ENCODE peak calls at places on chromosome 15, in four cellular contexts. S, Z, O and U are unnamed samples.
A peak's percentile ranks its signal among the peaks of the same experiment; 100 is the strongest.

GRCh38 chr15:42523331-42523730 is 25.3 kb downstream of the LRRC57 start:
- DNase-seq in S (no peak), Z (no peak), O (no peak), U (no peak)

GRCh38 chr15:42059661-42060476 is 34.5 kb downstream of the PLA2G4D start:
- DNase-seq in S (no peak), Z (no peak), O (peak; percentile 73), U (peak; percentile 66)

GRCh38 chr15:62760506-62760905 is 282.0 kb upstream of the TPM1 start:
- DNase-seq in S (no peak), Z (no peak), O (no peak), U (no peak)

GRCh38 chr15:89143503-89144162 is 55.4 kb downstream of the ABHD2 start:
- DNase-seq in S (peak; percentile 75), Z (no peak), O (no peak), U (no peak)

GRCh38 chr15:60799885-60800728 is 321.2 kb upstream of the ICE2 start:
- DNase-seq in S (no peak), Z (no peak), O (peak; percentile 57), U (no peak)

GRCh38 chr15:85495096-85495495 is 114.7 kb downstream of the AKAP13 start:
- DNase-seq in S (no peak), Z (no peak), O (no peak), U (no peak)

GRCh38 chr15:66777596-66778313 is 75.7 kb downstream of the SMAD6 start:
- DNase-seq in S (no peak), Z (peak; percentile 36), O (no peak), U (no peak)

GRCh38 chr15:76169013-76169412 is 109.2 kb downstream of the TMEM266 start:
- DNase-seq in S (no peak), Z (no peak), O (no peak), U (no peak)

GRCh38 chr15:91694829-91695205 is 158.7 kb upstream of the SLCO3A1 start:
- DNase-seq in S (peak; percentile 15), Z (peak; percentile 60), O (no peak), U (no peak)

GRCh38 chr15:56124391-56124790 is 119.3 kb downstream of the RFX7 start:
- DNase-seq in S (no peak), Z (no peak), O (no peak), U (no peak)

GRCh38 chr15:49855917-49856637 is 235.2 kb downstream of the DTWD1 start:
- DNase-seq in S (peak; percentile 93), Z (no peak), O (no peak), U (no peak)

GRCh38 chr15:90557651-90558084 is 27.9 kb downstream of the CRTC3 start:
- DNase-seq in S (no peak), Z (peak; percentile 89), O (no peak), U (no peak)

GRCh38 chr15:59594493-59594942 is 17.1 kb upstream of the GCNT3 start:
- DNase-seq in S (peak; percentile 23), Z (no peak), O (no peak), U (no peak)

GRCh38 chr15:43511012-43511885 is 6.2 kb upstream of the MAP1A start:
- DNase-seq in S (no peak), Z (no peak), O (no peak), U (no peak)

GRCh38 chr15:52351206-52351907 is 55.8 kb upstream of the MYO5C start:
- DNase-seq in S (no peak), Z (no peak), O (no peak), U (no peak)

GRCh38 chr15:35929740-35930444 is 383.9 kb upstream of the DPH6 start:
- DNase-seq in S (no peak), Z (no peak), O (no peak), U (no peak)

GRCh38 chr15:64249842-64250575 is 87.2 kb upstream of the PPIB start:
- DNase-seq in S (peak; percentile 20), Z (no peak), O (no peak), U (no peak)

GRCh38 chr15:25186906-25187645 is 232.3 kb downstream of the SNRPN start:
- DNase-seq in S (no peak), Z (peak; percentile 36), O (peak; percentile 39), U (no peak)
- H3K9me3 ChIP-seq in S (peaks cover 100% of the 10 kb centered on the region), Z (peaks cover 3% of the 10 kb centered on the region), O (no peaks in the 10 kb centered on the region), U (no peaks in the 10 kb centered on the region)

GRCh38 chr15:87724330-87724729 is 532.2 kb downstream of the NTRK3 start:
- DNase-seq in S (no peak), Z (no peak), O (no peak), U (no peak)

GRCh38 chr15:87716422-87716821 is 540.1 kb downstream of the NTRK3 start:
- DNase-seq in S (no peak), Z (no peak), O (no peak), U (no peak)

GRCh38 chr15:87715252-87715651 is 541.3 kb downstream of the NTRK3 start:
- DNase-seq in S (no peak), Z (no peak), O (no peak), U (no peak)

GRCh38 chr15:87722941-87723691 is 533.4 kb downstream of the NTRK3 start:
- DNase-seq in S (no peak), Z (no peak), O (no peak), U (no peak)

GRCh38 chr15:87720235-87720634 is 536.3 kb downstream of the NTRK3 start:
- DNase-seq in S (no peak), Z (no peak), O (no peak), U (no peak)
- H3K9me3 ChIP-seq in S (no peaks in the 10 kb centered on the region), Z (no peaks in the 10 kb centered on the region), O (no peaks in the 10 kb centered on the region), U (no peaks in the 10 kb centered on the region)

DNA sequence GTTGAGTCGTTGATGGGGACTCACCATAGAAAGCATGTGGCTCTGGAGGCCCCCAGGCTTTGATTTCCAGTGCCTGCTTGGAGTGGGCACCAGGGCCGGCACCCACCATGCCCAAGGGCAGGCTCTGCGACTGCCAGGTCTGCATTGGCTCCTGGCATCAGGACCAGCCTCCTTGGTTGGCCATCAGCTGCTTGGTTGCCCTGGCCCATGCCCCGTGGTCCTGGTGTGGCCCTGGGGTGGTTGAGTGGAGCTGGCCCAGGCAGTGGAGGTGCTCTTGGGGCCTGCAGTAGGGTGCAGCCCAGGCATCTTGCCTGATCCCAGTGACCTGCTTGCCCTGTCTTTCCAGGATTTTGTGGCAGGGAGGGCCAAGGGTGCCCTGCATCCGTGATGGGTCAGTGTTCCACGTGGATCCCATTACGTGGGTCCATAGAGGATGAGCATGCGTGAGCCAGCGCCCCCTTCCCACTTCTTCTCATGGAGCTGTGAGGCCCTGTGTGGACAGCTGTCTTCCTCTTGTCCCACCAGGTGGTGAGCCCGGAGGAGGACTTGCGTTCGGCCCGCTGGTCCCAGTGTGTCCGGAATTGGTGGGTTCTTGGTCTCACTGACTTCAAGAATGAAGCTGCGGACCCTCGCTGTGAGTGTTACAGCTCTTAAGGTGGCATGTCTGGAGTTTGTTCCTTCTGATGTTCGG is 187.0 kb downstream of the UBE3A start:
- DNase-seq in S (no peak), Z (peak; percentile 42), O (no peak), U (no peak)
- H3K9me3 ChIP-seq in S (peaks cover 57% of the 10 kb centered on the region), Z (peaks cover 12% of the 10 kb centered on the region), O (no peaks in the 10 kb centered on the region), U (no peaks in the 10 kb centered on the region)

GRCh38 chr15:46956456-46956855 is 760.8 kb upstream of the SEMA6D start:
- DNase-seq in S (no peak), Z (no peak), O (no peak), U (no peak)
- H3K9me3 ChIP-seq in S (peaks cover 3% of the 10 kb centered on the region), Z (no peaks in the 10 kb centered on the region), O (no peaks in the 10 kb centered on the region), U (no peaks in the 10 kb centered on the region)

DNA sequence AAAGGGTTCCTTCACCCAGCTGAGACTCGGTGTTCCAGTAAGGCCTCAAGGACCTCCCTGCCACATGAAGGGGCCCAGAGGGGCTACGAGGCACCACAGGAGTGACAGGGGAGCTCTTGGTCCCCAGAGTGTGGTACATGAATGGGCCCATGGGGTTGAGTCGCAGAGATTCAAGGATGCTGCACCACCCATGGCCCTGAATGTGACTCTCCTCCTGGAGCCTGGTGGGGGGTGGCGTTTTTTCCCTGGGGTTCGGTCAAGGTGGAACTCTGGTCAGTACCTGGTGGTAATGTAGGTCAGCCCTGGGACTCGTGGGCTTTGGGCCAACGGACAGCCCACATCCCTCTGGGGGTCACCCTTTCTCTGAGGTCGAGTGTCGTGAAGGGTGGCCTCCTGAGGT is 204.0 kb downstream of the UBE3A start:
- DNase-seq in S (no peak), Z (peak; percentile 19), O (no peak), U (no peak)
- H3K9me3 ChIP-seq in S (peaks cover 100% of the 10 kb centered on the region), Z (no peaks in the 10 kb centered on the region), O (no peaks in the 10 kb centered on the region), U (no peaks in the 10 kb centered on the region)

DNA sequence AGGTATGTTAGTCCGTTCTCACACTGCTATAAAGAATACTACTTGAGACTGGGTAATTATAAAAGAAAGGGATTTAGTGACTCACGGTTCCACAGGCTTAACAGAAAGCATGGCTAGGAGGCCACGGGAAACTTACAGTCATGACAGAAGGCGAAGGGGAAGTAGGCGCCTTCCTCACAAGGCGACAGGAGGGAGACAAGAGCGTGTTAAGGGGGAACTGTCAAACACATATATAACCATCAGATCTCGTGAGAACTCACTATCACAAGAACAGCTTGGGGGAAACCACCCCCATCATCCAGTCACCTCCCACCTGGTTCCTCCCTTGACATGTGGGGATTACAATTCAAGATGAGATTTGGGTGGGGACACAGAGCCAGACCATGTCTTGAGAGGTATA is 30.4 kb downstream of the SPRED1 start:
- DNase-seq in S (no peak), Z (no peak), O (no peak), U (no peak)
- H3K9me3 ChIP-seq in S (no peaks in the 10 kb centered on the region), Z (no peaks in the 10 kb centered on the region), O (no peaks in the 10 kb centered on the region), U (no peaks in the 10 kb centered on the region)

DNA sequence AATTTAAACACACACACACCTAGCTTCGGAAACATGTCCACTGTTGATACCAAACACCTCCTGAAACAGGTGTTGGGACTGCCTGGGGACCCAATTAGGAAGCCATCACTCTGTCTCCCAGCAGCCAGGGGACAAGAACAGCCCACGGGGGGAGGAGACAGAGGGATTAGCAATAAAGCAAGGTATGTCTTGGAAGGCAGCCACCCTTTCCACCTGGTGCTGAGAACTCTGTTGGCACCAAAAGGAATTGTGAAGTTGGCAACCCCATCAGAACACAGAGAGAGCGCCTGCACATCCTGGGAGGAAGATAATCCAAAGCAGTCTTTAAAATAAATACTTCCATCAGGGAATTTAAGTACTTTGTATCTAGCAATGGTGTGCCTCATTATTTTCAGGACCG is 111.0 kb downstream of the ADAMTS17 start:
- DNase-seq in S (no peak), Z (no peak), O (no peak), U (no peak)
- H3K9me3 ChIP-seq in S (peaks cover 54% of the 10 kb centered on the region), Z (no peaks in the 10 kb centered on the region), O (no peaks in the 10 kb centered on the region), U (no peaks in the 10 kb centered on the region)

GRCh38 chr15:23855947-23856346 is 168.8 kb upstream of the NDN start:
- DNase-seq in S (no peak), Z (no peak), O (no peak), U (no peak)
- H3K9me3 ChIP-seq in S (peaks cover 9% of the 10 kb centered on the region), Z (no peaks in the 10 kb centered on the region), O (no peaks in the 10 kb centered on the region), U (no peaks in the 10 kb centered on the region)